ENCODE peak calls at places on chromosome 16, in four cellular contexts. N is ascending aorta, Z is kidney, Y is tibial nerve. R is an unnamed sample.
A peak's percentile ranks its signal among the peaks of the same experiment; 100 is the strongest.

GRCh38 chr16:85157813-85158701 is 45.8 kb upstream of the CIBAR2 start:
- DNase-seq in Y (no peak), N (no peak), Z (no peak), R (no peak)

GRCh38 chr16:68668266-68668665 is 23.2 kb downstream of the CDH3 start:
- DNase-seq in Z (no peak), N (no peak), Y (no peak), R (no peak)

GRCh38 chr16:9597967-9598730 is 506.7 kb downstream of the HAPSTR1 start:
- DNase-seq in Y (no peak), Z (no peak), N (no peak), R (no peak)

GRCh38 chr16:75576384-75576811 is 10.2 kb downstream of the GABARAPL2 start:
- DNase-seq in Y (no peak), Z (no peak), N (peak; percentile 28), R (no peak)

GRCh38 chr16:4283939-4284338 is 11.1 kb upstream of the TFAP4 start:
- DNase-seq in Z (no peak), Y (no peak), N (no peak), R (no peak)

GRCh38 chr16:23952128-23953041 is 116.6 kb downstream of the PRKCB start:
- DNase-seq in Y (peak; percentile 27), Z (no peak), N (no peak), R (no peak)

GRCh38 chr16:82639666-82640336 is 13.0 kb downstream of the CDH13 start:
- DNase-seq in Z (no peak), Y (no peak), N (no peak), R (no peak)

GRCh38 chr16:67860589-67861398 is 12.1 kb upstream of the EDC4 start:
- DNase-seq in Z (no peak), Y (no peak), N (no peak), R (no peak)

GRCh38 chr16:23061669-23062068 is 87.6 kb downstream of the USP31 start:
- DNase-seq in Z (no peak), N (no peak), Y (no peak), R (no peak)

GRCh38 chr16:1333149-1333812 is at the start of gene BAIAP3:
- DNase-seq in N (no peak), Y (no peak), Z (peak; percentile 87), R (no peak)

GRCh38 chr16:75065149-75065807 is 51.3 kb downstream of the LDHD start:
- DNase-seq in Y (no peak), N (no peak), Z (no peak), R (no peak)

GRCh38 chr16:1530883-1531637 is 2.4 kb upstream of the TMEM204 start:
- DNase-seq in Y (peak; percentile 60), Z (peak; percentile 91), N (peak; percentile 80), R (no peak)

GRCh38 chr16:10519929-10520868 is 60.2 kb downstream of the EMP2 start:
- DNase-seq in Z (no peak), N (no peak), Y (no peak), R (no peak)

GRCh38 chr16:53224932-53225533 is 170.2 kb downstream of the CHD9 start:
- DNase-seq in N (no peak), Y (no peak), Z (no peak), R (no peak)

GRCh38 chr16:89257281-89257731 is 39.8 kb downstream of the ZNF778 start:
- DNase-seq in Y (no peak), Z (peak; percentile 72), N (no peak), R (no peak)

GRCh38 chr16:89330177-89330856 is 112.8 kb downstream of the ZNF778 start:
- DNase-seq in Y (no peak), N (no peak), Z (peak; percentile 88), R (no peak)

GRCh38 chr16:67150058-67150832 is 553 bp downstream of the B3GNT9 start:
- DNase-seq in Y (no peak), Z (peak; percentile 92), N (no peak), R (no peak)

GRCh38 chr16:882256-882655 is 81.7 kb upstream of the GNG13 start:
- DNase-seq in Y (no peak), Z (no peak), N (no peak), R (no peak)

GRCh38 chr16:6375471-6376075 is 957.1 kb upstream of the RBFOX1 start:
- DNase-seq in N (no peak), Z (no peak), Y (no peak), R (no peak)

GRCh38 chr16:23504076-23504452 is 6.2 kb downstream of the GGA2 start:
- DNase-seq in N (peak; percentile 74), Z (peak; percentile 4), Y (peak; percentile 52), R (no peak)

GRCh38 chr16:20899503-20900298 is 457 bp downstream of the DCUN1D3 start:
- DNase-seq in Z (peak; percentile 86), Y (no peak), N (no peak), R (peak; percentile 93)

GRCh38 chr16:1048442-1049112 is 24.0 kb upstream of the SSTR5 start:
- DNase-seq in N (no peak), Y (peak; percentile 33), Z (no peak), R (no peak)

GRCh38 chr16:30090607-30091332 is 954 bp downstream of the TBX6 start:
- DNase-seq in Y (no peak), Z (no peak), N (no peak), R (no peak)

GRCh38 chr16:726438-727290 is at the start of the genes CCDC78 and HAGHL:
- DNase-seq in Z (peak; percentile 91), Y (no peak), N (no peak), R (no peak)

GRCh38 chr16:65532218-65532617 is 410.4 kb upstream of the CDH11 start:
- DNase-seq in N (no peak), Z (no peak), Y (no peak), R (no peak)

GRCh38 chr16:68416057-68417046 is 32.0 kb downstream of the SMPD3 start:
- DNase-seq in Z (no peak), N (no peak), Y (no peak), R (no peak)

GRCh38 chr16:6020162-6020980 is 922.8 kb upstream of the EEF2KMT start:
- DNase-seq in N (no peak), Z (no peak), Y (no peak), R (no peak)

GRCh38 chr16:9316008-9316407 is 224.6 kb downstream of the HAPSTR1 start:
- DNase-seq in Y (no peak), N (no peak), Z (no peak), R (no peak)

GRCh38 chr16:68284847-68285246 is 20.5 kb downstream of the SLC7A6 start:
- DNase-seq in N (no peak), Y (no peak), Z (no peak), R (no peak)

GRCh38 chr16:89413811-89414585 is 76.4 kb downstream of the ANKRD11 start:
- DNase-seq in Y (no peak), N (no peak), Z (no peak), R (no peak)

GRCh38 chr16:25636662-25637061 is 55.1 kb upstream of the HS3ST4 start:
- DNase-seq in Z (no peak), Y (no peak), N (no peak), R (no peak)

GRCh38 chr16:84885024-84885910 is 65.5 kb downstream of the CRISPLD2 start:
- DNase-seq in Y (peak; percentile 31), N (no peak), Z (no peak), R (no peak)

GRCh38 chr16:83661656-83662055 is 146.1 kb upstream of the HSBP1 start:
- DNase-seq in N (no peak), Y (no peak), Z (no peak), R (no peak)

DNA sequence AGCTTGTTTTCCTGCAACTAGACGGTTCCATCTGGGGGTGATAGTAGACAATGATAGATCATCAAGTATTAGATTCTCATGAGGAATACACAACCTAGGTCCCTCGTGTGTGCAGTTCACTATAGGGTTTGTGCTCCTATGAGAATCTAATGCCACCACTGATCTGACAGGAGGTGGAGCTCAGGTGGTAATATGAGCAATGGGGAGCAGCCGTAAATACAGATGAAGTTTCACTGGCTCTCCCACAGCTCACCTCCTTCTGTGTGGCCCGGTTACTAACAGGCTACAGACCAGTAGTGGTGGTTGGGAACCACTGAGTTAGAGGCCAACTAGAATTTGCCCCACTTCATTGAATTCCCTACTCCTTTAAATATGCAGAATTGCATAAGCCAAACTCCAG is 147.5 kb upstream of the HSBP1 start:
- DNase-seq in Z (no peak), Y (no peak), N (no peak), R (no peak)
- H3K4me3 ChIP-seq in Z (no peak overlapping the region), Y (no peak overlapping the region), N (no peak overlapping the region), R (no peak overlapping the region)

GRCh38 chr16:81415757-81416156 is 28.9 kb upstream of the CMIP start:
- DNase-seq in Y (no peak), Z (no peak), N (no peak), R (no peak)
- TF ChIP-seq CTCF in Y (no peak), Z (no peak), N (no peak), R (no peak)

GRCh38 chr16:3101841-3102470 is 2.9 kb upstream of the ZSCAN10 start:
- DNase-seq in N (no peak), Z (peak; percentile 61), Y (no peak), R (no peak)
- H3K4me3 ChIP-seq in N (no peak overlapping the region), Z (no peak overlapping the region), Y (no peak overlapping the region), R (no peak overlapping the region)

DNA sequence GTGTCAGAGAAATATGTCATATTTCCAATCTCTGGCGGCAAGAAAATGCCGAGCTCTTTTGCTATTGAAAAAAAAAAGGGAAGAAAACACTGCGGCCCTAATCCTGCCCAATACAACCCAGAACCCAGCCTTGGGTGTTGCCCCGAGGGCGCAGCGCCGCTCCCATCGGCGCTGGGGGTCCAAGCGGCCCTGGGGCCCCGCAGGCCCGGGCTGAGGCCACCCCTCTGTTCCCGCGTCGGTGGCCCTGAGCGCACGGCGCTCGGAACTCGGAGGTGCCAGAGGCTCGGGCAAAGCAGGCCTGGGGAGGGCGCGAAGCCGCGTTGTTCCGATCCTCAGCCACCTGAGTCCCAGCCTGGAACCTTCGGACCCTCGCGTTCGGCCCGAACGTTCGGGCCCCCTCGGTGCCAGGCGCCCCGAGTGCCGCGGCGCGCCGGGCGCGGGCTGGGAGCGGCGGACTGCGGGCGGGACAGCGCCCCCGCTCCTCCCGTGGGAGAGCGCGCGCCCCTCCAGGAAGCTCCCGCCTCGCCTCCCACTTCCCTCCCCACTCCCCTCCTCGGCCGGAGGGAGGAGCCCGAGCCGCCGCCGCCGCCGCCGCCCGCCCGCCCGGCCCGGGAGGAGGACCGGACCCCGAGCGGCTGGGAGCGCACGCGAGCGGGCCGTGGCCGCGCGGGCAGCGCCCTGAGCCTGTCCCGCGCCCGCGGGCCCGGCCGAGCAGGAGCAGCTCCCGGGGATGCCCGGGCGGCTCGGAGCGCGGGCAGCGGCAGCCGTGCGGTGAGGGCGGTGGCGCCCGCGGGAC is at the start of gene CPNE2:
- DNase-seq in N (peak; percentile 78), Z (peak; percentile 85), Y (no peak), R (no peak)
- TF ChIP-seq CTCF in N (no peak), Z (no peak), Y (no peak), R (no peak)

GRCh38 chr16:11688520-11688886 is 20.2 kb downstream of the SNN start:
- DNase-seq in N (no peak), Z (no peak), Y (no peak), R (no peak)
- H3K4me3 ChIP-seq in N (no peak overlapping the region), Z (no peak overlapping the region), Y (no peak overlapping the region), R (no peak overlapping the region)

DNA sequence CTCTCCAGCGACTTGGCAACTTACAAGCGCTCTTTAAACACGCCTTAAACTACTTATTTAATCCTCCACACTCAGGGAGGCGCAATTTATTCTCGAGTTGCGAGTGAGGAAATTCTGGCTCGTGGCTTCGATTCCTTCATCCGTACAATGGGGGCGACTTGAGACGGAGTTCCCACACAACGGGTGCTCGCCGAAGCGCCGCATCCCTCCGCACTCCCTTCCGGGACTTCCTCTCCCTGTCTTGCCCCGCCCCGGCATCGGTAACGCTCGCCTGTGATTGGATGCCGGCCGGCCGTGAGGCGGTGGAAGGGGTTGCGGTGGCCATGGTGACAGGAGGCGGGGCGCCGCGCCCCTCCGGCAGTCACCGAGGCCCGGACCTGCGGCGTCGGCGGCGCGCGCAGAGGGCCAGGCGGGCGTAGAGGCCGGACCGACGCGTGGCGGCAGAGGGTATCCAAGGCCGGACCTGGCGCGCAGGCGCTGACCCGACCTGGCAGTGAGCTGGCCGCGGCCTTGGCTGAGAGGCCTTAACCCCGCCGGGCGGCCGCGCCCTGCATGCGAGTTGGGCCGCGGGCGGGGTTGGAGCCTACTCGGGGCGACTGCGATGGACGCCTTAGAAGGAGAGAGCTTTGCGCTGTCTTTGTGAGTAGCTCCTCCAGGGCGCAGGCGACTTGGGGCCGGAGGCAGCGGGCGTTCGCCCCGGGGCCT is at the start of gene ARL2BP:
- DNase-seq in N (peak; percentile 99), Z (peak; percentile 99), Y (peak; percentile 95), R (no peak)
- TF ChIP-seq CTCF in N (no peak), Z (no peak), Y (peak; percentile 24), R (no peak)

R was measured in vagina.